ENCODE peak calls at places on chromosomes 16 and 17, in nine cellular contexts. One of them, this sample, is unnamed.

GRCh38 chr16:12113581-12114375 is 137.2 kb downstream of the SNX29 start:
- DNase-seq in AG10803: peak; percentile 85
- DNase-seq in fibroblast of mammary gland: no peak
- DNase-seq in stomach: no peak
- DNase-seq in GM23248: peak; percentile 96
- DNase-seq in psoas muscle: no peak
- DNase-seq in H1: no peak
- DNase-seq in uterus: no peak
- DNase-seq in right lobe of liver: no peak
- DNase-seq in this sample: no peak

GRCh38 chr17:62692721-62693431 is 65.4 kb downstream of the MRC2 start:
- DNase-seq in psoas muscle: peak; percentile 64
- DNase-seq in right lobe of liver: no peak
- DNase-seq in AG10803: peak; percentile 30
- DNase-seq in stomach: no peak
- DNase-seq in H1: peak; percentile 77
- DNase-seq in fibroblast of mammary gland: peak; percentile 54
- DNase-seq in GM23248: peak; percentile 61
- DNase-seq in uterus: no peak
- DNase-seq in this sample: no peak

GRCh38 chr17:39867084-39867890 is 715 bp upstream of the ZPBP2 start:
- DNase-seq in right lobe of liver: no peak
- DNase-seq in H1: no peak
- DNase-seq in uterus: no peak
- DNase-seq in AG10803: no peak
- DNase-seq in GM23248: no peak
- DNase-seq in psoas muscle: no peak
- DNase-seq in stomach: no peak
- DNase-seq in fibroblast of mammary gland: no peak
- DNase-seq in this sample: no peak

GRCh38 chr17:82920150-82920549 is 80.3 kb upstream of the ZNF750 start:
- DNase-seq in H1: no peak
- DNase-seq in fibroblast of mammary gland: no peak
- DNase-seq in uterus: no peak
- DNase-seq in AG10803: no peak
- DNase-seq in right lobe of liver: no peak
- DNase-seq in stomach: no peak
- DNase-seq in GM23248: no peak
- DNase-seq in psoas muscle: no peak
- DNase-seq in this sample: no peak

GRCh38 chr17:68383443-68384321 is 73.6 kb downstream of the WIPI1 start:
- DNase-seq in stomach: no peak
- DNase-seq in fibroblast of mammary gland: peak; percentile 92
- DNase-seq in psoas muscle: no peak
- DNase-seq in GM23248: peak; percentile 91
- DNase-seq in AG10803: peak; percentile 96
- DNase-seq in uterus: peak; percentile 56
- DNase-seq in H1: no peak
- DNase-seq in right lobe of liver: peak; percentile 62
- DNase-seq in this sample: no peak

GRCh38 chr16:50520451-50521245 is 27.5 kb upstream of the NKD1 start:
- DNase-seq in GM23248: no peak
- DNase-seq in psoas muscle: no peak
- DNase-seq in H1: no peak
- DNase-seq in AG10803: no peak
- DNase-seq in uterus: no peak
- DNase-seq in fibroblast of mammary gland: no peak
- DNase-seq in stomach: peak; percentile 9
- DNase-seq in right lobe of liver: no peak
- DNase-seq in this sample: no peak

GRCh38 chr16:63998-64913 is 8.2 kb downstream of the RHBDF1 start:
- DNase-seq in fibroblast of mammary gland: no peak
- DNase-seq in H1: no peak
- DNase-seq in stomach: peak; percentile 47
- DNase-seq in AG10803: no peak
- DNase-seq in right lobe of liver: peak; percentile 62
- DNase-seq in psoas muscle: peak; percentile 46
- DNase-seq in GM23248: no peak
- DNase-seq in uterus: no peak
- DNase-seq in this sample: no peak

GRCh38 chr16:1983544-1984346 is at the start of gene GFER:
- DNase-seq in H1: peak; percentile 95
- DNase-seq in uterus: peak; percentile 91
- DNase-seq in AG10803: peak; percentile 92
- DNase-seq in GM23248: peak; percentile 95
- DNase-seq in fibroblast of mammary gland: peak; percentile 89
- DNase-seq in psoas muscle: peak; percentile 95
- DNase-seq in stomach: peak; percentile 91
- DNase-seq in right lobe of liver: peak; percentile 97
- DNase-seq in this sample: peak; percentile 92

GRCh38 chr16:2814757-2815298 is 2.2 kb upstream of the PRSS21 start:
- DNase-seq in psoas muscle: no peak
- DNase-seq in fibroblast of mammary gland: no peak
- DNase-seq in uterus: no peak
- DNase-seq in right lobe of liver: peak; percentile 36
- DNase-seq in stomach: no peak
- DNase-seq in H1: no peak
- DNase-seq in AG10803: no peak
- DNase-seq in GM23248: no peak
- DNase-seq in this sample: no peak

GRCh38 chr16:1823821-1824220 is 2.8 kb downstream of the HAGH start:
- DNase-seq in H1: peak; percentile 58
- DNase-seq in psoas muscle: no peak
- DNase-seq in fibroblast of mammary gland: peak; percentile 35
- DNase-seq in AG10803: peak; percentile 20
- DNase-seq in GM23248: no peak
- DNase-seq in uterus: no peak
- DNase-seq in right lobe of liver: peak; percentile 56
- DNase-seq in stomach: peak; percentile 55
- DNase-seq in this sample: no peak

GRCh38 chr16:82782715-82783251 is 156.0 kb downstream of the CDH13 start:
- DNase-seq in uterus: peak; percentile 35
- DNase-seq in AG10803: no peak
- DNase-seq in stomach: no peak
- DNase-seq in H1: peak; percentile 50
- DNase-seq in GM23248: no peak
- DNase-seq in right lobe of liver: no peak
- DNase-seq in psoas muscle: no peak
- DNase-seq in fibroblast of mammary gland: no peak
- DNase-seq in this sample: peak; percentile 55

GRCh38 chr17:7347630-7348477 is 4.1 kb upstream of the KCTD11 start:
- DNase-seq in GM23248: peak; percentile 53
- DNase-seq in AG10803: peak; percentile 31
- DNase-seq in right lobe of liver: no peak
- DNase-seq in uterus: no peak
- DNase-seq in fibroblast of mammary gland: peak; percentile 40
- DNase-seq in psoas muscle: peak; percentile 70
- DNase-seq in H1: no peak
- DNase-seq in stomach: no peak
- DNase-seq in this sample: no peak

GRCh38 chr17:7348478-7349242 is 3.3 kb upstream of the KCTD11 start:
- DNase-seq in GM23248: peak; percentile 78
- DNase-seq in uterus: no peak
- DNase-seq in H1: no peak
- DNase-seq in fibroblast of mammary gland: peak; percentile 93
- DNase-seq in right lobe of liver: no peak
- DNase-seq in stomach: no peak
- DNase-seq in AG10803: peak; percentile 82
- DNase-seq in psoas muscle: peak; percentile 75
- DNase-seq in this sample: no peak

GRCh38 chr17:7343250-7343649 is 6.9 kb downstream of the ACAP1 start:
- DNase-seq in stomach: no peak
- DNase-seq in H1: no peak
- DNase-seq in psoas muscle: no peak
- DNase-seq in GM23248: no peak
- DNase-seq in fibroblast of mammary gland: no peak
- DNase-seq in AG10803: no peak
- DNase-seq in right lobe of liver: no peak
- DNase-seq in uterus: no peak
- DNase-seq in this sample: no peak

GRCh38 chr17:7351665-7352558 is at the start of gene KCTD11:
- DNase-seq in psoas muscle: peak; percentile 95
- DNase-seq in stomach: peak; percentile 97
- DNase-seq in right lobe of liver: peak; percentile 92
- DNase-seq in fibroblast of mammary gland: peak; percentile 84
- DNase-seq in AG10803: peak; percentile 92
- DNase-seq in uterus: peak; percentile 93
- DNase-seq in GM23248: peak; percentile 96
- DNase-seq in H1: peak; percentile 89
- DNase-seq in this sample: no peak

DNA sequence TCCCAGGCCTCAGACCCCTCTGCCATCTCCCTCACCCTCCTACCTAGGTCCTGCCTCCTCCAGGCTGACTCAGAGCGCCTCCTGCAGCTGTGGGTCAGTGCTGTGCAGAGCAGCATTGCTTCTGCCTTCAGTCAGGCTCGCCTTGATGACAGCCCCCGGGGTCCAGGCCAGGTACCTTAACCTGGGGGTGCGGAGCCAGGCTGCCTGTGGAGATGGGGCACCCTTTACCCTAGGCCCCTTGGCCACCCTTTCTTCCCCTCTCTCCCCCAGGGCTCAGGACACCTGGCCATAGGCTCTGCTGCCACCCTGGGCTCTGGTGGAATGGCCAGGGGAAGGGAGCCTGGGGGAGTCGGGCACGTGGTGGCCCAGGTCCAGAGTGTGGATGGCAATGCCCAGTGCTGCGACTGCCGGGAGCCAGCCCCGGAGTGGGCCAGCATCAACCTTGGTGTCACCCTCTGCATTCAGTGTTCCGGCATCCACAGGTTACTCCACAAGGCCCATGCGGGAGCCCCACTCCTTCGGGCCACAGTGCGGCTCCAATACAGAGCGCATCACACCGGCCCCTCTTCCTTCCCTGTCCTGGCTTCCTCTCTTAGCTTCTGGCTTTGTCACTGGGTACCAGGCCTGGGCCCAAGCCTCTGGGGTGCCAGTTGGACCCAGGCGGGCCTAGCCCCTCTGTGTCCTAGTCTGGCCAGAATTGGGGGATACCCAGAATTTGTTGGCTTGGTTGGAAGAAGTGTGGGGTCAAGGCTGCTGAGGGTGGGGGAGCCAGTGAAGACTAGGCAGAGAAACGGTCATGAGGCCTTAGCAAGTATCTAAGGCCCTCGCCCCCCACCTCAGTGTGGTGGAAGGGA is 5.0 kb upstream of the KCTD11 start:
- DNase-seq in stomach: no peak
- DNase-seq in fibroblast of mammary gland: no peak
- DNase-seq in right lobe of liver: no peak
- DNase-seq in GM23248: peak; percentile 31
- DNase-seq in psoas muscle: no peak
- DNase-seq in uterus: no peak
- DNase-seq in H1: no peak
- DNase-seq in AG10803: no peak
- DNase-seq in this sample: no peak
- H3K4me3 ChIP-seq in stomach: no peak overlapping the region
- H3K4me3 ChIP-seq in fibroblast of mammary gland: no peak overlapping the region
- H3K4me3 ChIP-seq in right lobe of liver: no peak overlapping the region
- H3K4me3 ChIP-seq in GM23248: no peak overlapping the region
- H3K4me3 ChIP-seq in psoas muscle: no peak overlapping the region
- H3K4me3 ChIP-seq in uterus: no peak overlapping the region
- H3K4me3 ChIP-seq in H1: no peak overlapping the region
- H3K4me3 ChIP-seq in AG10803: no peak overlapping the region
- H3K4me3 ChIP-seq in this sample: no peak overlapping the region

GRCh38 chr17:49130891-49131290 is 1.7 kb upstream of the B4GALNT2 start:
- DNase-seq in uterus: no peak
- DNase-seq in GM23248: peak; percentile 36
- DNase-seq in fibroblast of mammary gland: peak; percentile 17
- DNase-seq in stomach: no peak
- DNase-seq in H1: no peak
- DNase-seq in AG10803: no peak
- DNase-seq in psoas muscle: no peak
- DNase-seq in right lobe of liver: no peak
- DNase-seq in this sample: no peak

GRCh38 chr17:49136335-49136734 is 3.8 kb downstream of the B4GALNT2 start:
- DNase-seq in fibroblast of mammary gland: no peak
- DNase-seq in uterus: no peak
- DNase-seq in psoas muscle: no peak
- DNase-seq in AG10803: no peak
- DNase-seq in GM23248: no peak
- DNase-seq in H1: no peak
- DNase-seq in stomach: no peak
- DNase-seq in right lobe of liver: no peak
- DNase-seq in this sample: no peak

GRCh38 chr17:49132317-49132698 is 261 bp upstream of the B4GALNT2 start:
- DNase-seq in psoas muscle: no peak
- DNase-seq in stomach: no peak
- DNase-seq in right lobe of liver: no peak
- DNase-seq in AG10803: no peak
- DNase-seq in uterus: no peak
- DNase-seq in H1: no peak
- DNase-seq in GM23248: no peak
- DNase-seq in fibroblast of mammary gland: no peak
- DNase-seq in this sample: no peak

GRCh38 chr17:49132699-49133364 is at the start of gene B4GALNT2:
- DNase-seq in stomach: peak; percentile 35
- DNase-seq in psoas muscle: peak; percentile 56
- DNase-seq in right lobe of liver: peak; percentile 53
- DNase-seq in AG10803: no peak
- DNase-seq in H1: peak; percentile 71
- DNase-seq in fibroblast of mammary gland: no peak
- DNase-seq in GM23248: peak; percentile 30
- DNase-seq in uterus: no peak
- DNase-seq in this sample: no peak
- H3K4me3 ChIP-seq in stomach: peak within 1 kb of the TSS; percentile 37
- H3K4me3 ChIP-seq in psoas muscle: peak within 1 kb of the TSS; percentile 51
- H3K4me3 ChIP-seq in right lobe of liver: no peak within 1 kb of the TSS
- H3K4me3 ChIP-seq in AG10803: peak within 1 kb of the TSS; percentile 43
- H3K4me3 ChIP-seq in H1: peak within 1 kb of the TSS; percentile 59
- H3K4me3 ChIP-seq in fibroblast of mammary gland: peak within 1 kb of the TSS; percentile 13
- H3K4me3 ChIP-seq in GM23248: peak within 1 kb of the TSS; percentile 31
- H3K4me3 ChIP-seq in uterus: no peak within 1 kb of the TSS
- H3K4me3 ChIP-seq in this sample: peak within 1 kb of the TSS; percentile 64

GRCh38 chr17:2023256-2023655 is 1.9 kb downstream of the RTN4RL1 start:
- DNase-seq in uterus: no peak
- DNase-seq in stomach: no peak
- DNase-seq in right lobe of liver: no peak
- DNase-seq in H1: no peak
- DNase-seq in AG10803: no peak
- DNase-seq in psoas muscle: peak; percentile 42
- DNase-seq in GM23248: no peak
- DNase-seq in fibroblast of mammary gland: no peak
- DNase-seq in this sample: no peak
- H3K4me3 ChIP-seq in uterus: no peak overlapping the region
- H3K4me3 ChIP-seq in stomach: no peak overlapping the region
- H3K4me3 ChIP-seq in right lobe of liver: no peak overlapping the region
- H3K4me3 ChIP-seq in H1: no peak overlapping the region
- H3K4me3 ChIP-seq in AG10803: no peak overlapping the region
- H3K4me3 ChIP-seq in psoas muscle: peak overlapping the region; percentile 80
- H3K4me3 ChIP-seq in GM23248: no peak overlapping the region
- H3K4me3 ChIP-seq in fibroblast of mammary gland: no peak overlapping the region
- H3K4me3 ChIP-seq in this sample: no peak overlapping the region

DNA sequence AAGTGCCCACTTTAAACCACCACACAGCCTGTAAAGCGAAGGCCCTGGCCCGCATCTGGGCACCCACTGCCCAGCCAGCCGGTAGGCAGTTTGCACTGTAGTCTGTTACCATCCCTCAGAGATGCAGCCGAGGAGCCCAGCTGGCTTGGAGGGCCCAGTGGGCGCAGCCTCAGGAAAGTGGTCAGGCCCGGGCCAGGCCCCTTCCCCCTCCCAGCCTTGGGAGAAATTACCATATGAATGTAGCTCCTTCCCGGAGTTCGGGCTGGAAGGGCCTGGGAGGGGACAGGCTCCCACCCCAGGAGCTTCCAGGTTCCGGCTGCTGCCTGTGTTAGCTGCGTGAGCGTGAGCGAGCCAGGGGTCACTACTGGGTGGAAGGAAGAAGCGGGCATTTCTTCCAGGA is 325.4 kb downstream of the SEC14L1 start:
- DNase-seq in psoas muscle: no peak
- DNase-seq in stomach: no peak
- DNase-seq in H1: peak; percentile 82
- DNase-seq in right lobe of liver: peak; percentile 60
- DNase-seq in uterus: no peak
- DNase-seq in fibroblast of mammary gland: no peak
- DNase-seq in AG10803: no peak
- DNase-seq in GM23248: no peak
- DNase-seq in this sample: peak; percentile 76
- H3K4me3 ChIP-seq in psoas muscle: no peak overlapping the region
- H3K4me3 ChIP-seq in stomach: no peak overlapping the region
- H3K4me3 ChIP-seq in H1: peak overlapping the region; percentile 24
- H3K4me3 ChIP-seq in right lobe of liver: no peak overlapping the region
- H3K4me3 ChIP-seq in uterus: no peak overlapping the region
- H3K4me3 ChIP-seq in fibroblast of mammary gland: no peak overlapping the region
- H3K4me3 ChIP-seq in AG10803: no peak overlapping the region
- H3K4me3 ChIP-seq in GM23248: no peak overlapping the region
- H3K4me3 ChIP-seq in this sample: peak overlapping the region; percentile 59